ENCODE peak calls at places on chromosomes 11 and 22, in five cellular contexts. One of them, this sample, is unnamed. For H3K27me3, the result is how much of the 10 kb centered on the place peaks cover.

GRCh38 chr11:30282289-30282631 is 40.6 kb upstream of the ARL14EP start:
- DNase-seq in trophoblast cell: no peak
- DNase-seq in neuronal stem cell: no peak
- DNase-seq in IMR-90: no peak
- DNase-seq in H1: no peak
- DNase-seq in this sample: no peak

GRCh38 chr22:21028277-21029251 is 3.8 kb downstream of the SLC7A4 start:
- DNase-seq in neuronal stem cell: no peak
- DNase-seq in trophoblast cell: no peak
- DNase-seq in H1: no peak
- DNase-seq in IMR-90: no peak
- DNase-seq in this sample: no peak

GRCh38 chr11:69290791-69291190 is 3.2 kb upstream of the MYEOV start:
- DNase-seq in IMR-90: no peak
- DNase-seq in neuronal stem cell: no peak
- DNase-seq in H1: no peak
- DNase-seq in trophoblast cell: no peak
- DNase-seq in this sample: no peak

GRCh38 chr11:15576759-15577158 is 462.0 kb downstream of the INSC start:
- DNase-seq in neuronal stem cell: no peak
- DNase-seq in H1: no peak
- DNase-seq in trophoblast cell: no peak
- DNase-seq in IMR-90: no peak
- DNase-seq in this sample: no peak

GRCh38 chr11:65869643-65870306 is 2.8 kb downstream of the EFEMP2 start:
- DNase-seq in IMR-90: no peak
- DNase-seq in neuronal stem cell: no peak
- DNase-seq in trophoblast cell: no peak
- DNase-seq in H1: no peak
- DNase-seq in this sample: no peak

GRCh38 chr11:133040289-133040893 is 491.9 kb downstream of the OPCML start:
- DNase-seq in trophoblast cell: no peak
- DNase-seq in IMR-90: peak
- DNase-seq in neuronal stem cell: no peak
- DNase-seq in H1: no peak
- DNase-seq in this sample: no peak

GRCh38 chr22:44622147-44622427 is 79.9 kb upstream of the PRR5 start:
- DNase-seq in H1: no peak
- DNase-seq in IMR-90: no peak
- DNase-seq in neuronal stem cell: peak
- DNase-seq in trophoblast cell: no peak
- DNase-seq in this sample: no peak

GRCh38 chr22:39244496-39245129 is at the start of gene PDGFB:
- DNase-seq in neuronal stem cell: no peak
- DNase-seq in trophoblast cell: peak
- DNase-seq in IMR-90: no peak
- DNase-seq in H1: no peak
- DNase-seq in this sample: peak

GRCh38 chr22:22705328-22706100 is 61.1 kb downstream of the GGTLC2 start:
- DNase-seq in H1: no peak
- DNase-seq in neuronal stem cell: no peak
- DNase-seq in IMR-90: no peak
- DNase-seq in trophoblast cell: no peak
- DNase-seq in this sample: no peak

GRCh38 chr11:123161386-123161785 is 33.7 kb downstream of the CLMP start:
- DNase-seq in neuronal stem cell: no peak
- DNase-seq in IMR-90: no peak
- DNase-seq in H1: no peak
- DNase-seq in trophoblast cell: no peak
- DNase-seq in this sample: no peak

GRCh38 chr11:119624102-119624615 is 104.8 kb downstream of the NECTIN1 start:
- DNase-seq in H1: no peak
- DNase-seq in IMR-90: no peak
- DNase-seq in neuronal stem cell: no peak
- DNase-seq in trophoblast cell: no peak
- DNase-seq in this sample: no peak

GRCh38 chr11:125441648-125442410 is 54.2 kb downstream of the FEZ1 start:
- DNase-seq in neuronal stem cell: no peak
- DNase-seq in H1: no peak
- DNase-seq in IMR-90: no peak
- DNase-seq in trophoblast cell: no peak
- DNase-seq in this sample: no peak

GRCh38 chr11:44067266-44067665 is 1.2 kb downstream of the ACCS start:
- DNase-seq in neuronal stem cell: no peak
- DNase-seq in trophoblast cell: no peak
- DNase-seq in H1: no peak
- DNase-seq in IMR-90: no peak
- DNase-seq in this sample: no peak

GRCh38 chr11:80034801-80035200 is 594.0 kb upstream of the TENM4 start:
- DNase-seq in IMR-90: no peak
- DNase-seq in neuronal stem cell: no peak
- DNase-seq in trophoblast cell: no peak
- DNase-seq in H1: no peak
- DNase-seq in this sample: no peak

GRCh38 chr22:22125028-22125578 is 119.5 kb upstream of the VPREB1 start:
- DNase-seq in H1: no peak
- DNase-seq in IMR-90: no peak
- DNase-seq in trophoblast cell: no peak
- DNase-seq in neuronal stem cell: no peak
- DNase-seq in this sample: no peak

GRCh38 chr11:94924074-94925031 is 49.0 kb downstream of the CWC15 start:
- DNase-seq in IMR-90: peak
- DNase-seq in trophoblast cell: no peak
- DNase-seq in neuronal stem cell: no peak
- DNase-seq in H1: no peak
- DNase-seq in this sample: peak
- H3K4me3 ChIP-seq in IMR-90: no peak
- H3K4me3 ChIP-seq in trophoblast cell: no peak
- H3K4me3 ChIP-seq in neuronal stem cell: no peak
- H3K4me3 ChIP-seq in H1: no peak
- H3K4me3 ChIP-seq in this sample: no peak

GRCh38 chr11:45269678-45270077 is 16.5 kb downstream of the SYT13 start:
- DNase-seq in H1: no peak
- DNase-seq in neuronal stem cell: no peak
- DNase-seq in IMR-90: no peak
- DNase-seq in trophoblast cell: no peak
- DNase-seq in this sample: no peak
- H3K14ac ChIP-seq in H1: no peak
- H3K14ac ChIP-seq in neuronal stem cell: no peak
- H3K14ac ChIP-seq in IMR-90: no peak
- H3K14ac ChIP-seq in trophoblast cell: no peak
- H3K14ac ChIP-seq in this sample: no peak

GRCh38 chr11:106969660-106970059 is 48.6 kb downstream of the GUCY1A2 start:
- DNase-seq in IMR-90: no peak
- DNase-seq in neuronal stem cell: no peak
- DNase-seq in H1: no peak
- DNase-seq in trophoblast cell: no peak
- DNase-seq in this sample: no peak
- H3K27me3 ChIP-seq in IMR-90: under half
- H3K27me3 ChIP-seq in neuronal stem cell: under half
- H3K27me3 ChIP-seq in H1: under half
- H3K27me3 ChIP-seq in trophoblast cell: under half
- H3K27me3 ChIP-seq in this sample: under half

GRCh38 chr11:18315893-18316292 is 6.0 kb downstream of the HPS5 start:
- DNase-seq in H1: no peak
- DNase-seq in trophoblast cell: no peak
- DNase-seq in neuronal stem cell: no peak
- DNase-seq in IMR-90: no peak
- DNase-seq in this sample: no peak
- H3K4me3 ChIP-seq in H1: no peak
- H3K4me3 ChIP-seq in trophoblast cell: no peak
- H3K4me3 ChIP-seq in neuronal stem cell: no peak
- H3K4me3 ChIP-seq in IMR-90: no peak
- H3K4me3 ChIP-seq in this sample: no peak

GRCh38 chr11:90222459-90223247 is at the start of gene CHORDC1:
- DNase-seq in H1: peak
- DNase-seq in trophoblast cell: peak
- DNase-seq in IMR-90: peak
- DNase-seq in neuronal stem cell: peak
- DNase-seq in this sample: peak

GRCh38 chr11:90223248-90223585 is 368 bp upstream of the CHORDC1 start:
- DNase-seq in H1: no peak
- DNase-seq in trophoblast cell: no peak
- DNase-seq in IMR-90: no peak
- DNase-seq in neuronal stem cell: no peak
- DNase-seq in this sample: no peak

GRCh38 chr11:90220391-90220790 is 2.5 kb downstream of the CHORDC1 start:
- DNase-seq in H1: no peak
- DNase-seq in trophoblast cell: no peak
- DNase-seq in neuronal stem cell: no peak
- DNase-seq in IMR-90: peak
- DNase-seq in this sample: peak

GRCh38 chr11:90219438-90219837 is 3.4 kb downstream of the CHORDC1 start:
- DNase-seq in neuronal stem cell: no peak
- DNase-seq in trophoblast cell: no peak
- DNase-seq in H1: no peak
- DNase-seq in IMR-90: no peak
- DNase-seq in this sample: no peak

GRCh38 chr11:90222152-90222458 is 744 bp downstream of the CHORDC1 start:
- DNase-seq in H1: no peak
- DNase-seq in trophoblast cell: no peak
- DNase-seq in IMR-90: no peak
- DNase-seq in neuronal stem cell: no peak
- DNase-seq in this sample: no peak
- H3K14ac ChIP-seq in H1: no peak
- H3K14ac ChIP-seq in trophoblast cell: peak
- H3K14ac ChIP-seq in IMR-90: peak
- H3K14ac ChIP-seq in neuronal stem cell: no peak
- H3K14ac ChIP-seq in this sample: no peak

GRCh38 chr22:43407591-43407990 is 4.2 kb upstream of the MPPED1 start:
- DNase-seq in H1: no peak
- DNase-seq in IMR-90: no peak
- DNase-seq in neuronal stem cell: no peak
- DNase-seq in trophoblast cell: no peak
- DNase-seq in this sample: no peak

GRCh38 chr22:43411040-43411919 is 534 bp upstream of the MPPED1 start:
- DNase-seq in neuronal stem cell: no peak
- DNase-seq in H1: no peak
- DNase-seq in trophoblast cell: no peak
- DNase-seq in IMR-90: no peak
- DNase-seq in this sample: no peak

GRCh38 chr22:43409046-43409445 is 2.8 kb upstream of the MPPED1 start:
- DNase-seq in trophoblast cell: no peak
- DNase-seq in IMR-90: no peak
- DNase-seq in H1: no peak
- DNase-seq in neuronal stem cell: no peak
- DNase-seq in this sample: no peak

GRCh38 chr22:43408009-43408408 is 3.8 kb upstream of the MPPED1 start:
- DNase-seq in H1: no peak
- DNase-seq in trophoblast cell: no peak
- DNase-seq in IMR-90: no peak
- DNase-seq in neuronal stem cell: no peak
- DNase-seq in this sample: no peak

DNA sequence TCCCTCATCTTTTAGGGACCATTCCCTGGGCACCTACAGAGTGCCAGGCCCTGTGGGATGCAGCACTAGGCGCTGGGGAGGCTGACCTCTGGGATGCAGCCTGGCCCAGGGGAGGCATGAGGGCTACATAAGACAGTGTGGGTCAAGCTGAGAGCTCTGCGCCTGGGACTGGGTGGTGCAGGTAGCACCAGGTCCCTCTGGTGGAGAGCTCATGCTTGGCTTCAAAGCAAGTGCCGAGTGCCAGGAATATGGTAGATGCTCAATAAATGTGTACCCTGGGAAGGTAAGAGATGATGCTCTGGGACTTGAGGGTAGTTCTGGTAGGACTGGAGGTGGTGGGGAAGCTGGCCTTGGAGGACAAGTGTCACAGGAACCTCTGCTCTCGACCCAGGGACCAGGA is 2.0 kb upstream of the MPPED1 start:
- DNase-seq in H1: no peak
- DNase-seq in trophoblast cell: no peak
- DNase-seq in neuronal stem cell: no peak
- DNase-seq in IMR-90: no peak
- DNase-seq in this sample: no peak
- H3K27me3 ChIP-seq in H1: under half
- H3K27me3 ChIP-seq in trophoblast cell: under half
- H3K27me3 ChIP-seq in neuronal stem cell: half or more
- H3K27me3 ChIP-seq in IMR-90: half or more
- H3K27me3 ChIP-seq in this sample: half or more

DNA sequence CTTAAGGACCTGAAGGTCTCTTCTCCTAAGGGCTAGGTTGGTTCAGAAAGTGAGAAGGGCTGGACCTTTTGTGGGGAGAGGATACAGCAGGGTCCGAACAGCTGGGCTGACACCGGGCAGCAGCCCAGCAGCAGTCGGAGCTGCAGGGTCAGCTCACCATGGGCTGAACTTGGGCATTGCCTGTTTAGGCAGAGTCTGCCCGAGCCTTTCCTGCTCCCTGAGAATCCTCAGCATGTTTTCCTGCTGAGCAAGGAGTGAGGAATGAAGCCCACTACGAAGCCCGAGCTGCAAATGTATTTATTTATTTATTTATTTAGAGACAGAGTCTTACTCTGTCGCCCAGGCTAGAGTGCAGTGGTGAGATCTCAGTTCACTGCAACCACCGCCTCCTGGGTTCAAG is 83.9 kb downstream of the PTPRJ start:
- DNase-seq in neuronal stem cell: no peak
- DNase-seq in IMR-90: peak
- DNase-seq in H1: no peak
- DNase-seq in trophoblast cell: no peak
- DNase-seq in this sample: peak
- H3K4me3 ChIP-seq in neuronal stem cell: peak
- H3K4me3 ChIP-seq in IMR-90: no peak
- H3K4me3 ChIP-seq in H1: no peak
- H3K4me3 ChIP-seq in trophoblast cell: no peak
- H3K4me3 ChIP-seq in this sample: peak

This sample was measured in mesenchymal stem cell.